ENCODE peak calls at places on chromosomes 16 and 17, in seven cellular contexts. One of them, this sample, is unnamed.

GRCh38 chr17:17004251-17004996 is 32.5 kb upstream of the TNFRSF13B start:
- DNase-seq in neural progenitor cell: no peak
- DNase-seq in Panc1: no peak
- DNase-seq in small intestine: no peak
- DNase-seq in psoas muscle: no peak
- DNase-seq in mesendoderm: no peak
- DNase-seq in CD8-positive, alpha-beta memory T cell: no peak
- DNase-seq in this sample: no peak

GRCh38 chr17:82458885-82459424 is 414 bp downstream of the NARF start:
- DNase-seq in Panc1: no peak
- DNase-seq in neural progenitor cell: peak
- DNase-seq in psoas muscle: no peak
- DNase-seq in mesendoderm: peak
- DNase-seq in CD8-positive, alpha-beta memory T cell: no peak
- DNase-seq in small intestine: peak
- DNase-seq in this sample: no peak

GRCh38 chr17:39634384-39634871 is 2.5 kb upstream of the STARD3 start:
- DNase-seq in neural progenitor cell: peak
- DNase-seq in Panc1: no peak
- DNase-seq in CD8-positive, alpha-beta memory T cell: peak
- DNase-seq in small intestine: peak
- DNase-seq in mesendoderm: peak
- DNase-seq in psoas muscle: no peak
- DNase-seq in this sample: no peak

GRCh38 chr17:63622571-63623390 is 564 bp downstream of the MAP3K3 start:
- DNase-seq in psoas muscle: peak
- DNase-seq in mesendoderm: peak
- DNase-seq in Panc1: no peak
- DNase-seq in neural progenitor cell: peak
- DNase-seq in small intestine: peak
- DNase-seq in CD8-positive, alpha-beta memory T cell: peak
- DNase-seq in this sample: peak

GRCh38 chr16:81531415-81531814 is 86.8 kb downstream of the CMIP start:
- DNase-seq in neural progenitor cell: no peak
- DNase-seq in Panc1: no peak
- DNase-seq in CD8-positive, alpha-beta memory T cell: no peak
- DNase-seq in psoas muscle: no peak
- DNase-seq in small intestine: peak
- DNase-seq in mesendoderm: no peak
- DNase-seq in this sample: peak

GRCh38 chr17:10806863-10807262 is 3.0 kb upstream of the TMEM238L start:
- DNase-seq in CD8-positive, alpha-beta memory T cell: no peak
- DNase-seq in psoas muscle: no peak
- DNase-seq in small intestine: no peak
- DNase-seq in neural progenitor cell: no peak
- DNase-seq in Panc1: no peak
- DNase-seq in mesendoderm: no peak
- DNase-seq in this sample: no peak

GRCh38 chr16:53757971-53758609 is 54.1 kb downstream of the FTO start:
- DNase-seq in small intestine: no peak
- DNase-seq in mesendoderm: no peak
- DNase-seq in psoas muscle: no peak
- DNase-seq in CD8-positive, alpha-beta memory T cell: no peak
- DNase-seq in neural progenitor cell: no peak
- DNase-seq in Panc1: no peak
- DNase-seq in this sample: no peak

GRCh38 chr16:71367243-71367976 is 8.9 kb downstream of the CALB2 start:
- DNase-seq in CD8-positive, alpha-beta memory T cell: no peak
- DNase-seq in small intestine: peak
- DNase-seq in neural progenitor cell: peak
- DNase-seq in mesendoderm: peak
- DNase-seq in psoas muscle: peak
- DNase-seq in Panc1: no peak
- DNase-seq in this sample: no peak

GRCh38 chr17:61453563-61453962 is 1.3 kb downstream of the TBX4 start:
- DNase-seq in CD8-positive, alpha-beta memory T cell: no peak
- DNase-seq in Panc1: no peak
- DNase-seq in mesendoderm: no peak
- DNase-seq in psoas muscle: no peak
- DNase-seq in neural progenitor cell: no peak
- DNase-seq in small intestine: no peak
- DNase-seq in this sample: no peak

GRCh38 chr16:88705746-88706287 is 391 bp downstream of the RNF166 start:
- DNase-seq in Panc1: no peak
- DNase-seq in CD8-positive, alpha-beta memory T cell: no peak
- DNase-seq in neural progenitor cell: peak
- DNase-seq in psoas muscle: no peak
- DNase-seq in small intestine: no peak
- DNase-seq in mesendoderm: no peak
- DNase-seq in this sample: no peak

GRCh38 chr17:49916854-49917515 is 52.0 kb upstream of the DLX4 start:
- DNase-seq in CD8-positive, alpha-beta memory T cell: no peak
- DNase-seq in mesendoderm: no peak
- DNase-seq in Panc1: no peak
- DNase-seq in small intestine: no peak
- DNase-seq in psoas muscle: no peak
- DNase-seq in neural progenitor cell: no peak
- DNase-seq in this sample: no peak

GRCh38 chr17:2872282-2872681 is 76.0 kb downstream of the RAP1GAP2 start:
- DNase-seq in small intestine: no peak
- DNase-seq in neural progenitor cell: peak
- DNase-seq in mesendoderm: peak
- DNase-seq in CD8-positive, alpha-beta memory T cell: no peak
- DNase-seq in Panc1: no peak
- DNase-seq in psoas muscle: no peak
- DNase-seq in this sample: no peak

GRCh38 chr17:1673041-1673790 is 11.5 kb downstream of the PRPF8 start:
- DNase-seq in neural progenitor cell: no peak
- DNase-seq in mesendoderm: no peak
- DNase-seq in psoas muscle: no peak
- DNase-seq in small intestine: peak
- DNase-seq in Panc1: no peak
- DNase-seq in CD8-positive, alpha-beta memory T cell: no peak
- DNase-seq in this sample: no peak

GRCh38 chr16:81583893-81584705 is 139.5 kb downstream of the CMIP start:
- DNase-seq in neural progenitor cell: no peak
- DNase-seq in psoas muscle: no peak
- DNase-seq in CD8-positive, alpha-beta memory T cell: no peak
- DNase-seq in mesendoderm: no peak
- DNase-seq in small intestine: peak
- DNase-seq in Panc1: peak
- DNase-seq in this sample: no peak

GRCh38 chr16:72291121-72291520 is 119.2 kb upstream of the PMFBP1 start:
- DNase-seq in mesendoderm: peak
- DNase-seq in small intestine: no peak
- DNase-seq in CD8-positive, alpha-beta memory T cell: no peak
- DNase-seq in neural progenitor cell: no peak
- DNase-seq in psoas muscle: no peak
- DNase-seq in Panc1: no peak
- DNase-seq in this sample: no peak

GRCh38 chr16:56338566-56339318 is 86.6 kb downstream of the AMFR start:
- DNase-seq in neural progenitor cell: no peak
- DNase-seq in psoas muscle: no peak
- DNase-seq in CD8-positive, alpha-beta memory T cell: no peak
- DNase-seq in Panc1: no peak
- DNase-seq in mesendoderm: no peak
- DNase-seq in small intestine: no peak
- DNase-seq in this sample: no peak

GRCh38 chr17:55245986-55246385 is 18.8 kb upstream of the HLF start:
- DNase-seq in neural progenitor cell: no peak
- DNase-seq in CD8-positive, alpha-beta memory T cell: no peak
- DNase-seq in psoas muscle: no peak
- DNase-seq in Panc1: no peak
- DNase-seq in small intestine: no peak
- DNase-seq in mesendoderm: no peak
- DNase-seq in this sample: no peak

GRCh38 chr17:36008998-36009665 is 7.8 kb upstream of the CCL15 start:
- DNase-seq in mesendoderm: peak
- DNase-seq in neural progenitor cell: no peak
- DNase-seq in CD8-positive, alpha-beta memory T cell: no peak
- DNase-seq in Panc1: no peak
- DNase-seq in small intestine: no peak
- DNase-seq in psoas muscle: no peak
- DNase-seq in this sample: no peak

GRCh38 chr17:47203984-47204721 is 5.0 kb upstream of the MYL4 start:
- DNase-seq in neural progenitor cell: no peak
- DNase-seq in Panc1: no peak
- DNase-seq in psoas muscle: no peak
- DNase-seq in CD8-positive, alpha-beta memory T cell: peak
- DNase-seq in mesendoderm: no peak
- DNase-seq in small intestine: no peak
- DNase-seq in this sample: no peak

GRCh38 chr17:47205419-47205963 is 3.7 kb upstream of the MYL4 start:
- DNase-seq in CD8-positive, alpha-beta memory T cell: peak
- DNase-seq in small intestine: peak
- DNase-seq in Panc1: no peak
- DNase-seq in mesendoderm: peak
- DNase-seq in neural progenitor cell: no peak
- DNase-seq in psoas muscle: peak
- DNase-seq in this sample: no peak

GRCh38 chr17:47207143-47208067 is 1.7 kb upstream of the MYL4 start:
- DNase-seq in psoas muscle: no peak
- DNase-seq in CD8-positive, alpha-beta memory T cell: no peak
- DNase-seq in Panc1: no peak
- DNase-seq in small intestine: no peak
- DNase-seq in mesendoderm: no peak
- DNase-seq in neural progenitor cell: no peak
- DNase-seq in this sample: no peak

GRCh38 chr17:47201168-47201567 is 8.0 kb upstream of the MYL4 start:
- DNase-seq in CD8-positive, alpha-beta memory T cell: no peak
- DNase-seq in neural progenitor cell: no peak
- DNase-seq in Panc1: no peak
- DNase-seq in mesendoderm: no peak
- DNase-seq in psoas muscle: no peak
- DNase-seq in small intestine: peak
- DNase-seq in this sample: no peak

GRCh38 chr17:47204722-47205418 is 4.3 kb upstream of the MYL4 start:
- DNase-seq in Panc1: no peak
- DNase-seq in neural progenitor cell: no peak
- DNase-seq in small intestine: peak
- DNase-seq in psoas muscle: peak
- DNase-seq in mesendoderm: peak
- DNase-seq in CD8-positive, alpha-beta memory T cell: peak
- DNase-seq in this sample: no peak
- H3K27ac ChIP-seq in Panc1: peak
- H3K27ac ChIP-seq in neural progenitor cell: no peak
- H3K27ac ChIP-seq in small intestine: peak
- H3K27ac ChIP-seq in psoas muscle: peak
- H3K27ac ChIP-seq in mesendoderm: no peak
- H3K27ac ChIP-seq in CD8-positive, alpha-beta memory T cell: peak
- H3K27ac ChIP-seq in this sample: peak

GRCh38 chr17:66580601-66581385 is 254.1 kb upstream of the CACNG5 start:
- DNase-seq in Panc1: peak
- DNase-seq in mesendoderm: no peak
- DNase-seq in small intestine: peak
- DNase-seq in psoas muscle: no peak
- DNase-seq in CD8-positive, alpha-beta memory T cell: no peak
- DNase-seq in neural progenitor cell: no peak
- DNase-seq in this sample: peak

GRCh38 chr17:66583112-66583748 is 251.7 kb upstream of the CACNG5 start:
- DNase-seq in Panc1: no peak
- DNase-seq in neural progenitor cell: no peak
- DNase-seq in mesendoderm: no peak
- DNase-seq in small intestine: no peak
- DNase-seq in CD8-positive, alpha-beta memory T cell: no peak
- DNase-seq in psoas muscle: no peak
- DNase-seq in this sample: no peak

GRCh38 chr17:66578781-66579489 is 256.0 kb upstream of the CACNG5 start:
- DNase-seq in CD8-positive, alpha-beta memory T cell: no peak
- DNase-seq in psoas muscle: no peak
- DNase-seq in small intestine: no peak
- DNase-seq in mesendoderm: peak
- DNase-seq in neural progenitor cell: no peak
- DNase-seq in Panc1: no peak
- DNase-seq in this sample: no peak

GRCh38 chr17:66582373-66583111 is 252.4 kb upstream of the CACNG5 start:
- DNase-seq in neural progenitor cell: no peak
- DNase-seq in psoas muscle: no peak
- DNase-seq in CD8-positive, alpha-beta memory T cell: no peak
- DNase-seq in mesendoderm: peak
- DNase-seq in small intestine: no peak
- DNase-seq in Panc1: no peak
- DNase-seq in this sample: no peak

GRCh38 chr17:66580178-66580577 is 254.7 kb upstream of the CACNG5 start:
- DNase-seq in CD8-positive, alpha-beta memory T cell: no peak
- DNase-seq in mesendoderm: peak
- DNase-seq in Panc1: no peak
- DNase-seq in small intestine: no peak
- DNase-seq in psoas muscle: peak
- DNase-seq in neural progenitor cell: peak
- DNase-seq in this sample: no peak
- H3K27ac ChIP-seq in CD8-positive, alpha-beta memory T cell: no peak
- H3K27ac ChIP-seq in mesendoderm: no peak
- H3K27ac ChIP-seq in Panc1: peak
- H3K27ac ChIP-seq in small intestine: peak
- H3K27ac ChIP-seq in psoas muscle: no peak
- H3K27ac ChIP-seq in neural progenitor cell: no peak
- H3K27ac ChIP-seq in this sample: no peak

GRCh38 chr16:66741131-66741900 is 10.1 kb downstream of the DYNC1LI2 start:
- DNase-seq in Panc1: peak
- DNase-seq in CD8-positive, alpha-beta memory T cell: no peak
- DNase-seq in psoas muscle: peak
- DNase-seq in small intestine: peak
- DNase-seq in neural progenitor cell: no peak
- DNase-seq in mesendoderm: peak
- DNase-seq in this sample: peak

GRCh38 chr16:66740533-66740932 is 10.9 kb downstream of the DYNC1LI2 start:
- DNase-seq in psoas muscle: no peak
- DNase-seq in small intestine: peak
- DNase-seq in CD8-positive, alpha-beta memory T cell: no peak
- DNase-seq in mesendoderm: no peak
- DNase-seq in neural progenitor cell: no peak
- DNase-seq in Panc1: no peak
- DNase-seq in this sample: no peak

GRCh38 chr16:66741971-66742396 is 9.4 kb downstream of the DYNC1LI2 start:
- DNase-seq in small intestine: no peak
- DNase-seq in mesendoderm: no peak
- DNase-seq in psoas muscle: no peak
- DNase-seq in CD8-positive, alpha-beta memory T cell: no peak
- DNase-seq in Panc1: no peak
- DNase-seq in neural progenitor cell: no peak
- DNase-seq in this sample: no peak

GRCh38 chr16:66742409-66742808 is 9.0 kb downstream of the DYNC1LI2 start:
- DNase-seq in Panc1: no peak
- DNase-seq in psoas muscle: no peak
- DNase-seq in CD8-positive, alpha-beta memory T cell: no peak
- DNase-seq in small intestine: no peak
- DNase-seq in mesendoderm: no peak
- DNase-seq in neural progenitor cell: no peak
- DNase-seq in this sample: no peak

GRCh38 chr16:66740010-66740409 is 11.4 kb downstream of the DYNC1LI2 start:
- DNase-seq in mesendoderm: peak
- DNase-seq in small intestine: peak
- DNase-seq in psoas muscle: no peak
- DNase-seq in Panc1: no peak
- DNase-seq in CD8-positive, alpha-beta memory T cell: no peak
- DNase-seq in neural progenitor cell: peak
- DNase-seq in this sample: no peak
- H3K27ac ChIP-seq in mesendoderm: no peak
- H3K27ac ChIP-seq in small intestine: peak
- H3K27ac ChIP-seq in psoas muscle: peak
- H3K27ac ChIP-seq in Panc1: no peak
- H3K27ac ChIP-seq in CD8-positive, alpha-beta memory T cell: no peak
- H3K27ac ChIP-seq in neural progenitor cell: peak
- H3K27ac ChIP-seq in this sample: peak

GRCh38 chr17:4249452-4250029 is 14.2 kb downstream of the ANKFY1 start:
- DNase-seq in mesendoderm: peak
- DNase-seq in CD8-positive, alpha-beta memory T cell: peak
- DNase-seq in small intestine: peak
- DNase-seq in Panc1: no peak
- DNase-seq in neural progenitor cell: peak
- DNase-seq in psoas muscle: no peak
- DNase-seq in this sample: no peak
- H3K27ac ChIP-seq in mesendoderm: no peak
- H3K27ac ChIP-seq in CD8-positive, alpha-beta memory T cell: no peak
- H3K27ac ChIP-seq in small intestine: no peak
- H3K27ac ChIP-seq in Panc1: no peak
- H3K27ac ChIP-seq in neural progenitor cell: no peak
- H3K27ac ChIP-seq in psoas muscle: peak
- H3K27ac ChIP-seq in this sample: peak

This sample was measured in left lung.